ENCODE peak calls at places on chromosomes 16 and 17, in six cellular contexts. W is IMR-90, U is neuronal stem cell, O is H1, P is mesenchymal stem cell, C is trophoblast cell. Y is an unnamed sample.

GRCh38 chr17:8223356-8224063 is 13.1 kb upstream of the AURKB start:
- DNase-seq in W (peak; percentile 47), P (peak; percentile 73), U (peak; percentile 59), O (peak; percentile 82), C (no peak), Y (peak; percentile 91)

GRCh38 chr16:58503166-58503862 is 3.4 kb downstream of the NDRG4 start:
- DNase-seq in O (no peak), P (no peak), U (no peak), W (no peak), C (no peak), Y (peak; percentile 26)

GRCh38 chr17:16935241-16935663 is 36.7 kb downstream of the TNFRSF13B start:
- DNase-seq in U (no peak), W (no peak), O (no peak), C (no peak), P (no peak), Y (peak; percentile 24)

GRCh38 chr17:68048996-68049395 is 13.5 kb downstream of the KPNA2 start:
- DNase-seq in O (no peak), P (no peak), U (no peak), W (no peak), C (no peak), Y (peak; percentile 66)

GRCh38 chr16:86868746-86869145 is 290.4 kb downstream of the FOXL1 start:
- DNase-seq in C (no peak), O (no peak), U (no peak), P (no peak), W (no peak), Y (no peak)

GRCh38 chr16:82603784-82604411 is 22.9 kb upstream of the CDH13 start:
- DNase-seq in U (peak; percentile 29), C (no peak), P (peak; percentile 72), O (no peak), W (peak; percentile 73), Y (peak; percentile 78)

GRCh38 chr17:61338000-61338864 is 61.4 kb upstream of the TBX2 start:
- DNase-seq in O (no peak), P (peak; percentile 89), U (no peak), C (no peak), W (peak; percentile 91), Y (no peak)

GRCh38 chr17:74432484-74433391 is 850 bp downstream of the GPRC5C start:
- DNase-seq in C (no peak), W (no peak), U (no peak), O (peak; percentile 64), P (no peak), Y (peak; percentile 47)

GRCh38 chr17:6507535-6507934 is 48.8 kb downstream of the PITPNM3 start:
- DNase-seq in U (no peak), P (peak; percentile 69), W (peak; percentile 85), O (no peak), C (peak; percentile 85), Y (no peak)

GRCh38 chr17:4715071-4715749 is 4.8 kb downstream of the ARRB2 start:
- DNase-seq in P (no peak), C (no peak), U (no peak), O (no peak), W (no peak), Y (no peak)
- H3K14ac ChIP-seq in P (no peak overlapping the region), C (no peak overlapping the region), U (no peak overlapping the region), O (no peak overlapping the region), W (no peak overlapping the region), Y (no peak overlapping the region)

GRCh38 chr17:32211671-32212070 is 54.0 kb upstream of the RHBDL3 start:
- DNase-seq in C (no peak), U (no peak), P (no peak), O (no peak), W (no peak), Y (no peak)
- H3K9ac ChIP-seq in C (no peak overlapping the region), U (no peak overlapping the region), P (no peak overlapping the region), O (no peak overlapping the region), W (no peak overlapping the region), Y (no peak overlapping the region)

GRCh38 chr17:79985361-79985760 is 50.3 kb downstream of the TBC1D16 start:
- DNase-seq in C (no peak), P (no peak), W (no peak), U (no peak), O (no peak), Y (no peak)
- H3K14ac ChIP-seq in C (no peak overlapping the region), P (no peak overlapping the region), W (no peak overlapping the region), U (no peak overlapping the region), O (no peak overlapping the region), Y (no peak overlapping the region)

DNA sequence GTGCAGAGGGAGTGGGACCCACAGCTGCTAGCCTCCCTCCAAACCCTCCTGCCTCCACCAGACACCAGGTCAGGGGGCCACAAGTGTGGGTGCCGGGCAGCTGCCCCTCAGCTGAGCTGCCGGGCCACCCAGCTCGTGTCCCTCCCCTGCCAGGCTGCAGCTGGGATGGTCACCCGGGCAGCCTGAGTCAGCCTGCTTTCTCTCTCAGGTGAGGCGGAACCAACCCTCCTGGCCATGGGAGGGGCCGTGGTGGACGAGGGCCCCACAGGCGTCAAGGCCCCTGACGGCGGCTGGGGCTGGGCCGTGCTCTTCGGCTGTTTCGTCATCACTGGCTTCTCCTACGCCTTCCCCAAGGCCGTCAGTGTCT is 6.9 kb downstream of the SLC16A3 start:
- DNase-seq in O (no peak), C (peak; percentile 90), U (no peak), P (no peak), W (no peak), Y (no peak)
- H3K9ac ChIP-seq in O (no peak overlapping the region), C (no peak overlapping the region), U (peak overlapping the region; percentile 3), P (no peak overlapping the region), W (no peak overlapping the region), Y (no peak overlapping the region)

DNA sequence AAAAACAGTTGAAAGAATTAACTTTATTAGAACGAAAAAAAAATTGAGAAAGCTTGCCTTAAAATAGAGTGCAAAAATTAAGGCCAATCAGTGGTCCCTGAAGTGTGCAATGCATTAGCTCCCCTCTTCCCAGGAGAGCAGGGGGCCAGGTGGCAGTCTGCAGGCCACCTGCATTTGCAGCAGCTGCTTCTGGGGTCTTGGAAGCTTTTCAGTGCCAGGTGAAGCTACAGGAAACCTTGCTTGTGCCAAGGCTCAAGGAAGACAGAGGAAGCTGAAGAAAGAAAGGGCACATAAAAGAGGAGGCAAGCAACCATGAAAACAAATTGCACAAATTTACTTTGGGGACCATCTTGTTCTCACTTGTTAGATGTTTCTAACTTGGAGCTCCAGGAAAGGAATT is 50.5 kb upstream of the MTMR4 start:
- DNase-seq in O (no peak), P (no peak), C (no peak), W (no peak), U (no peak), Y (no peak)
- H3K14ac ChIP-seq in O (no peak overlapping the region), P (no peak overlapping the region), C (no peak overlapping the region), W (no peak overlapping the region), U (no peak overlapping the region), Y (peak overlapping the region; percentile 18)

GRCh38 chr17:48586355-48586924 is 3.6 kb downstream of the HOXB3 start:
- DNase-seq in W (peak; percentile 41), C (no peak), O (no peak), P (no peak), U (no peak), Y (no peak)

GRCh38 chr17:48589060-48589830 is 796 bp downstream of the HOXB3 start:
- DNase-seq in U (no peak), W (peak; percentile 17), P (no peak), O (no peak), C (no peak), Y (no peak)

GRCh38 chr17:48588519-48588918 is 1.5 kb downstream of the HOXB3 start:
- DNase-seq in W (peak; percentile 53), C (no peak), O (no peak), P (peak; percentile 62), U (no peak), Y (no peak)

GRCh38 chr17:48588074-48588415 is 2.0 kb downstream of the HOXB3 start:
- DNase-seq in W (no peak), C (no peak), O (no peak), U (no peak), P (no peak), Y (no peak)

GRCh38 chr17:48587276-48588073 is 2.6 kb downstream of the HOXB3 start:
- DNase-seq in C (no peak), O (no peak), P (peak; percentile 93), U (no peak), W (peak; percentile 82), Y (no peak)
- H3K9ac ChIP-seq in C (no peak overlapping the region), O (no peak overlapping the region), P (peak overlapping the region; percentile 98), U (no peak overlapping the region), W (peak overlapping the region; percentile 100), Y (no peak overlapping the region)

DNA sequence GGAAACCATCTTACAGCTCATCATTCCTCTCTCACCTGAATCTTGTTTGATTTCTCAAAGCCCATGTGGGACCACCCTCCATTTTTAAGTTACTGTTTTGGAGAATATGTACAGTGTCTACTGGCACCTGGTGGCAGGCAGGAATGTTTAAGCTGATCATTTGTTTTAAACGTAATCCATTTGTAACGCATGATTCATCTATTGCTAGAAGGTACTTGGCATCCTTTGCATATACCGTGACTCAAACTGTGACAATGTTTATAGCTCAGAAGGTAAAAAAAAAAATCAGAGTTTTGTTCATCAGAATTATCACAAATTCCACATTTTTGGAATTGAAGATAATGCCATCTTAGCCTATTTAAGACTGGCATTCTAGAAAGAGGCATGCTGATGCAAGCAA is 1007.5 kb upstream of the EEF2KMT start:
- DNase-seq in C (no peak), P (no peak), U (no peak), O (no peak), W (no peak), Y (no peak)
- H3K14ac ChIP-seq in C (no peak overlapping the region), P (no peak overlapping the region), U (no peak overlapping the region), O (no peak overlapping the region), W (no peak overlapping the region), Y (no peak overlapping the region)

DNA sequence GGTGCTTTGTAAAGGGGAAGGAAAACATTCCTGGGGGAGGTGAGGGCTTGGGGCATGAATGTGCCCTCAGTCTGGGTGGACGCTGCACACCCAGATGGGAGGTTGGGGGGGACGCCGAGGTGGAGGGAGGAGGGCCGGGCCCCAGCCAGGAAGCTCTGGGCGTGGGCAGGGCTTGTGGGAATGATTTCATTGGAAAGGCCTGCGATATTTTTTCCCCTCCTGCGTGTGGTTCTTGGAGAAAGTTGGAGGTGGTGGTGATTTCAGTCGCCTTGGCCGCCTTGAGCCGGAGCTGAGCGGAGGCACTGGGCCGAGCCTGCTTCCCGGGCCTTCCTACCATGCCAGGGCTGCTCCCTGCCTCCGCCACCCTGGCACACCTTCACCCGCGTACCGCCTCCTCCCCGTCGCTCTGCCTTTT is 26.4 kb upstream of the CLEC18A start:
- DNase-seq in O (no peak), C (no peak), U (no peak), W (peak; percentile 81), P (peak; percentile 50), Y (no peak)
- H3K9ac ChIP-seq in O (no peak overlapping the region), C (no peak overlapping the region), U (no peak overlapping the region), W (peak overlapping the region; percentile 53), P (peak overlapping the region; percentile 94), Y (no peak overlapping the region)